ENCODE peak calls at places on chromosomes 5 and 9, in ten cellular contexts. R, S, V, P, T, Y, N, M, I and U are unnamed samples.

GRCh38 chr5:143695941-143696340 is 116.0 kb upstream of the HMHB1 start:
- DNase-seq in R (no peak), S (no peak), V (no peak), P (no peak), T (no peak), Y (no peak), N (no peak), M (no peak), I (no peak), U (no peak)

GRCh38 chr5:167631191-167631590 is 660.3 kb upstream of the WWC1 start:
- DNase-seq in R (no peak), S (no peak), V (no peak), P (no peak), T (no peak), Y (no peak), N (no peak), M (no peak), I (no peak), U (no peak)

GRCh38 chr9:92610470-92611420 is 59.2 kb downstream of the IPPK start:
- DNase-seq in R (no peak), S (no peak), V (no peak), P (no peak), T (no peak), Y (no peak), N (no peak), M (no peak), I (no peak), U (no peak)

GRCh38 chr9:38057416-38058195 is 11.4 kb downstream of the SHB start:
- DNase-seq in R (no peak), S (no peak), V (no peak), P (no peak), T (no peak), Y (no peak), N (peak), M (no peak), I (no peak), U (no peak)

GRCh38 chr5:30878751-30879150 is 314.7 kb upstream of the CDH6 start:
- DNase-seq in R (no peak), S (no peak), V (no peak), P (no peak), T (no peak), Y (no peak), N (no peak), M (no peak), I (no peak), U (no peak)

GRCh38 chr5:127820910-127821553 is 117.8 kb downstream of the CCDC192 start:
- DNase-seq in R (peak), S (no peak), V (no peak), P (no peak), T (no peak), Y (no peak), N (no peak), M (no peak), I (no peak), U (peak)

GRCh38 chr5:64229163-64229774 is 63.6 kb downstream of the RNF180 start:
- DNase-seq in R (no peak), S (no peak), V (no peak), P (no peak), T (peak), Y (no peak), N (no peak), M (no peak), I (no peak), U (no peak)

GRCh38 chr5:89280103-89281037 is 397.4 kb upstream of the MEF2C start:
- DNase-seq in R (no peak), S (no peak), V (no peak), P (no peak), T (no peak), Y (no peak), N (no peak), M (no peak), I (no peak), U (no peak)

GRCh38 chr5:159854916-159855315 is 61.4 kb upstream of the ADRA1B start:
- DNase-seq in R (no peak), S (no peak), V (no peak), P (no peak), T (peak), Y (no peak), N (no peak), M (no peak), I (no peak), U (no peak)

GRCh38 chr9:130895038-130895437 is 1.6 kb downstream of the QRFP start:
- DNase-seq in R (no peak), S (no peak), V (no peak), P (no peak), T (no peak), Y (no peak), N (no peak), M (no peak), I (no peak), U (no peak)

GRCh38 chr9:92097997-92098482 is 17.2 kb downstream of the SPTLC1 start:
- DNase-seq in R (peak), S (no peak), V (peak), P (peak), T (peak), Y (peak), N (peak), M (peak), I (peak), U (no peak)

GRCh38 chr9:114691046-114691955 is 9.3 kb upstream of the TEX48 start:
- DNase-seq in R (no peak), S (no peak), V (no peak), P (no peak), T (peak), Y (peak), N (no peak), M (no peak), I (no peak), U (peak)

GRCh38 chr5:181280251-181280762 is 19.4 kb upstream of the TRIM52 start:
- DNase-seq in R (no peak), S (no peak), V (no peak), P (no peak), T (no peak), Y (no peak), N (no peak), M (no peak), I (no peak), U (no peak)

GRCh38 chr9:132670359-132670815 is at the start of gene GTF3C4:
- DNase-seq in R (peak), S (no peak), V (peak), P (peak), T (no peak), Y (no peak), N (peak), M (peak), I (peak), U (no peak)

GRCh38 chr9:132078369-132079356 is 1.0 kb downstream of the MED27 start:
- DNase-seq in R (peak), S (no peak), V (no peak), P (no peak), T (no peak), Y (no peak), N (no peak), M (no peak), I (no peak), U (no peak)

GRCh38 chr5:19125956-19126713 is 861.9 kb downstream of the CDH18 start:
- DNase-seq in R (no peak), S (no peak), V (no peak), P (no peak), T (no peak), Y (no peak), N (no peak), M (no peak), I (no peak), U (no peak)

GRCh38 chr9:83167126-83167525 is 104.2 kb upstream of the RASEF start:
- DNase-seq in R (no peak), S (no peak), V (no peak), P (no peak), T (no peak), Y (peak), N (no peak), M (no peak), I (no peak), U (peak)

GRCh38 chr5:72063219-72063819 is 44.0 kb upstream of the MAP1B start:
- DNase-seq in R (no peak), S (no peak), V (no peak), P (no peak), T (peak), Y (no peak), N (no peak), M (no peak), I (no peak), U (no peak)

GRCh38 chr5:4348418-4348817 is 752.8 kb downstream of the IRX1 start:
- DNase-seq in R (no peak), S (no peak), V (no peak), P (no peak), T (no peak), Y (no peak), N (no peak), M (no peak), I (no peak), U (no peak)

GRCh38 chr5:55338810-55339243 is 31.0 kb downstream of the MTREX start:
- DNase-seq in R (no peak), S (no peak), V (no peak), P (no peak), T (no peak), Y (no peak), N (no peak), M (no peak), I (no peak), U (no peak)

GRCh38 chr5:76690027-76690679 is 25.8 kb upstream of the F2R start:
- DNase-seq in R (no peak), S (no peak), V (no peak), P (no peak), T (no peak), Y (no peak), N (no peak), M (no peak), I (no peak), U (no peak)

DNA sequence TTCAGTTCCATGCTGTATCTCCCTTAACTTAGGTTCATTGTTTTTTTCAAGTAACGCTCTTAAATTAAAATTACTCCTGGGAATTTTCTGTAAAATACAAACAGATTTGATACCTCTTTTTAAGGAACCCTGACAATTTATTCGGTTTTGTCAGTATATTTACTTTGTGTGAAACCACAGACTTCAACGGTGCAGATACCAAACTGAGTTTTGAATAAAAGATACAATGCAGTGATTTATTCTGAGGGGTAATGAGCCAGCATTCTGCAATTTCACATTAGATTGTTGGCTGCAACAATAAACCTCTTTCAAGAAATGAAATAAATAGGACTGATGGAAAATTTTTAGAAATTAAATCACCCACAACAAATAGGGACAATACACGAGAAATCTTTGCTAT is 308.6 kb upstream of the EDIL3 start:
- DNase-seq in R (no peak), S (no peak), V (no peak), P (no peak), T (no peak), Y (no peak), N (no peak), M (no peak), I (no peak), U (no peak)
- H3K27ac ChIP-seq in R (no peak), S (no peak), V (peak), P (no peak), T (no peak), Y (no peak), N (no peak), M (no peak), I (no peak), U (no peak)

GRCh38 chr9:99752710-99753109 is 69.0 kb upstream of the NR4A3 start:
- DNase-seq in R (no peak), S (no peak), V (no peak), P (no peak), T (peak), Y (peak), N (no peak), M (no peak), I (no peak), U (peak)
- H3K27ac ChIP-seq in R (no peak), S (no peak), V (no peak), P (no peak), T (no peak), Y (peak), N (no peak), M (no peak), I (no peak), U (peak)

GRCh38 chr9:121305269-121305994 is 37.5 kb downstream of the GSN start:
- DNase-seq in R (no peak), S (no peak), V (no peak), P (peak), T (no peak), Y (no peak), N (peak), M (peak), I (peak), U (no peak)
- H3K27ac ChIP-seq in R (no peak), S (peak), V (peak), P (peak), T (no peak), Y (no peak), N (peak), M (peak), I (peak), U (peak)

DNA sequence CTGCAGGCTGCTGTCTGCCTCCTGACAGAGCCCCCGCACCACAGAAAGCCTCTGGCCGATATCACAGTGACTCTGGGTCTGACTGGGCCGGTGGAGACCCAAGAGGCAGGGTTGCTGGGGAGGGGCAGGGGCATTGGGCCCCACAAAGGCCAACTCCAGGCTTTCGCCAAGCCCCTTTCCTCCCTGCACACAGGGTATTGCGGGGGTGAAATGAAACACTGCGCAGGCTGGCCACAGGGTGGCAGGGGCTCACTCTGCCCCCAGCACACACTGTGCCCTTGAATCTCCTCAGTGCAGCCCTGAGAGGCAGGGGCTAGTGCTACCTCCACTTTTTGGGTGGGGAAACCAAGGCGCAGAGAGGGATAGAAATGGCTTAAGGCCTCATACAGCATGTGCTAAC is 44.6 kb downstream of the BARX1 start:
- DNase-seq in R (no peak), S (no peak), V (no peak), P (no peak), T (no peak), Y (no peak), N (no peak), M (no peak), I (no peak), U (no peak)
- H3K27ac ChIP-seq in R (no peak), S (no peak), V (no peak), P (no peak), T (no peak), Y (no peak), N (peak), M (no peak), I (no peak), U (no peak)

DNA sequence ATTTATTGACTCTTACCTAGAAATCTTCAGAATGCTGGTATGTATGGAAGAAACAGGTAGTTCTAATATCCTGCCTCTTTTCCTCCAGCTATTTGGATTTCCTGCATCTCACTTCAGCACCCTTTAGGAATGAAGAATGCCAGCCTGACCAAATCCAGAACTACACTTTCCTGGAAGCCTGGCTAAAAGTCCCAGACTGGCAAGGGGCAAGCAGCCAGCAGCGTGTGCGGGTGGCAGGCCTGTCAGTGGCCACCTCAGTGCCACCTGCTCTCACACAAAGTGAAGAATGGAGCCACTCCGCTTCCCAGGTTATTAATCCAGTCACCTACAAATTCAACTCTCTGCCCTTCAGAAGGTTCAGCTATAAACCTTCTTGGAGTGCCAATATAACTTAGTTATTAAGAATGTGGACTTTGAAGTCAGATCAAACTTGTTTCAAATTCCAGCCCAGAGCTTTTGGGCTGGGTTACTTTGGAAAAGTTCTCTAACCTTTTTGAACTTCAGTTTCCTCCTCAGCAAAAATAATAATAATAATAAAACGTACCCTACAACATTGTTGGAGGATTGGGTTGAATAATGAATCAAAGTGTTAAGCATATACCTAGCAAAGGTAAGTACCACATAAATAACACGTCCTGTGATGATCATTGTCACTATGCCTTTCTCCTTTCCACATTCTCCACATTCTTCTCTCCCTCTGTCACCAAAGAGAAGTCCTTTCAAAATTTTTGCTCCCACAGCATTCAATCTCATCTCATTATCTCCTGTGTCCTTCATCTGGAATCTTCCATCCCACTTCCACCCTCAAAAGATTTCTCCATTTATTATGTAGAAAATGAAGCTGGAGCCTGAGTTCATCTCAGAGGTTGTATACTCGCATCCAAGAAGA is 6.9 kb upstream of the ALDOB start:
- DNase-seq in R (no peak), S (no peak), V (no peak), P (no peak), T (no peak), Y (no peak), N (peak), M (no peak), I (no peak), U (no peak)
- H3K27ac ChIP-seq in R (no peak), S (no peak), V (no peak), P (no peak), T (no peak), Y (no peak), N (no peak), M (no peak), I (no peak), U (no peak)

DNA sequence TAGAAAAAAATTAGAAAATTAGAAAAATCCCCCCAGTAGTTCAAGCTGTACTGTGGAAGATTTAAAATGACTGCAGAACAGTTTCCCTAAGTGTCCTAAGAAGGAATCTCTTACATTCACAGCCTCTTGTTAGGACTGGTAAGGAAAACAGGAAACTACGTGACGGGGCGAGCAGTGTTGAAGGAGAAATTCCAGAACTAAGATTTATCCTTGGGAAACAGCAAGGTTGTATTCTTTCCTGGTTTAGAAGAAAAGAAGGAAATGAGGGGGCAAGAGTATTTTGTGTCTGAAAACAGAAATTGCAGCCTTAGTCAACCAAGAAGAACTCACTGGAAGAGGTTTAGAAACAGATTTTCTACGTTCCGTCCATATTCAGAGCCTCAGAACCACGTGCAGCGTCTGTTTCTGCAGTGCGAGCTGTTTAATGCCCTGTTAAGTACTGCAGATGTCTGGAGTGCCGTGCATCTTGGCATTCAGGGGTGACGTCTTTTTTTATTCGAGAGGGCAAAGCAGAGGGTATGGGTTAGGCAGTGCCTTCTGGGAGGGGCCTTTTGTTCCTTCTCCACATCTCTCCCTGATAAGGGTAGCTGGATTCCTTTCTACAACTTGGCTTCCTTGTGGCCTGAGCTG is 75.2 kb downstream of the GOLPH3 start:
- DNase-seq in R (no peak), S (no peak), V (no peak), P (no peak), T (no peak), Y (no peak), N (peak), M (no peak), I (no peak), U (no peak)
- H3K27ac ChIP-seq in R (no peak), S (no peak), V (peak), P (peak), T (no peak), Y (no peak), N (peak), M (peak), I (peak), U (no peak)

DNA sequence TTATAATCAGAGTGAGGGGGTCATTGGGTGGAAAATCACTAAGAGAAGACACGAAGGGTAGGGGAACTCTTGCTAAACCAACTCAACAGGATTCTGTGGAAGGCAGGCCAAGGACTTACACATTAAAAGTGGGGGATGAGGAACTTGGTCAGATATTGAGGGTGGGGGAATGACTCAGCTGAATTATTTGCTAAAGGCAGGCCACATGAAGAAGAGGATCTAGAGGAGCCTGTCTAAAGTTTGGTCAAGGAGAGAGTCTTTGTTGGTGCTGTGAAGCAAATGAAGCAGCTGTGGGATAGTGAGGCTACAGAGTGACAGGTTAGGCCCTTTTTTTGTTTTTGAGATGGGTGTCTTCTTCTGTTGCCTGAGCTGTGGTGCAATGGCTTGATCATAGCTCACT is 63.9 kb upstream of the SPRY4 start:
- DNase-seq in R (no peak), S (no peak), V (no peak), P (no peak), T (no peak), Y (no peak), N (no peak), M (no peak), I (no peak), U (no peak)
- H3K27ac ChIP-seq in R (no peak), S (no peak), V (no peak), P (no peak), T (no peak), Y (no peak), N (no peak), M (no peak), I (peak), U (no peak)

DNA sequence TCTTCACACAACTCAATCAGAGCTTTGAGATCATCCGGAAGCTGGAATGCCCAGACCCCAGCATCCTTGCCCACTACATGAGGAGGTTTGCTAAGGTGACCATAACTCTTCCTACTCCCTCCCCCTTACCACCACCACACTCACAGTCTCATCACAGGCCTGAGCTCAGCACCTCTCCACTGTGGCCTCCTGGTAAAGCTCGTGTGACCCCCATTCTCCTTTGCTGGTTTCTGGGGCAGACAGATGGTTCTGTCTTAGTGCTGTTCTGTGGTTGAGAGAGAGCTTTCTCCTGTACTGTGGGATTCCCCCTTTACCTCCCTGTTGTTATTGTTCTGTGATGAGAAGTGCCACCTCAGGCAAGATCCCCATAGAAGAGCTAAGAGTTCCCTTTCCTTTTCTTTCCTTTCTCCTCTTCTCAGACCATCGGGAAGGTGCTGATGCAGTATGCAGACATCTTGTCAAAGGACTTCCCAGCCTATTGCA is 92.7 kb upstream of the RUSC2 start:
- DNase-seq in R (no peak), S (peak), V (no peak), P (no peak), T (no peak), Y (no peak), N (no peak), M (no peak), I (no peak), U (no peak)
- H3K27ac ChIP-seq in R (no peak), S (no peak), V (no peak), P (no peak), T (no peak), Y (no peak), N (no peak), M (no peak), I (no peak), U (no peak)

DNA sequence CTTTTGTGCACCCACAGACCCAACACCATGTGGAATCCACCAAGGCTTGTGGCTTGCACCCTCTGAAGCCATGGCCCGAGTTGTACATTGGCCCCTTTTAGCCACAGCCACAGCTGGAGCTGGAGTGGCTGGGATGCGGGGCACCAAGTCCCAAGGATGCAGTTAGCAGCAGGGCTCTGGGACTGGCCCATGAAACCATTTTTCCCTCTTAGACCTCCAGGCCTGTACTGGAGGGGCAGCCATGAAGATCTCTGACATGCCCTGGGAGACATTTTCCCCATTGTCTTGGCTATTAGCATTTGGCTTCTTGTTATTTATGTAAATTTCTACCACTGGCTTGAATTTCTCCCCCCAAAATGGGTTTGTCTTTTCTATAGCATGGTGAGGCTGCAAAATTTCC is 51.8 kb downstream of the RASA1 start:
- DNase-seq in R (no peak), S (no peak), V (no peak), P (no peak), T (no peak), Y (no peak), N (no peak), M (no peak), I (no peak), U (no peak)
- H3K27ac ChIP-seq in R (no peak), S (no peak), V (no peak), P (no peak), T (no peak), Y (no peak), N (no peak), M (no peak), I (no peak), U (no peak)